ENCODE peak calls at places on chromosome 3, in six cellular contexts. One of them, this sample, is unnamed.

GRCh38 chr3:52246728-52247454 is 1.3 kb downstream of the PPM1M start:
- DNase-seq in breast epithelium: no peak
- DNase-seq in lower lobe of right lung: peak
- DNase-seq in astrocyte: no peak
- DNase-seq in IMR-90: no peak
- DNase-seq in brain microvascular endothelial cell: no peak
- DNase-seq in this sample: no peak

GRCh38 chr3:36444909-36445308 is 64.6 kb downstream of the STAC start:
- DNase-seq in breast epithelium: no peak
- DNase-seq in lower lobe of right lung: no peak
- DNase-seq in astrocyte: peak
- DNase-seq in IMR-90: no peak
- DNase-seq in brain microvascular endothelial cell: no peak
- DNase-seq in this sample: peak

GRCh38 chr3:74489393-74489792 is 125.1 kb downstream of the CNTN3 start:
- DNase-seq in breast epithelium: no peak
- DNase-seq in lower lobe of right lung: no peak
- DNase-seq in astrocyte: no peak
- DNase-seq in IMR-90: peak
- DNase-seq in brain microvascular endothelial cell: no peak
- DNase-seq in this sample: no peak

GRCh38 chr3:149390772-149391212 is 13.3 kb upstream of the TM4SF1 start:
- DNase-seq in breast epithelium: no peak
- DNase-seq in lower lobe of right lung: no peak
- DNase-seq in astrocyte: no peak
- DNase-seq in IMR-90: peak
- DNase-seq in brain microvascular endothelial cell: peak
- DNase-seq in this sample: peak

GRCh38 chr3:157819415-157819814 is 286.8 kb downstream of the SHOX2 start:
- DNase-seq in breast epithelium: no peak
- DNase-seq in lower lobe of right lung: no peak
- DNase-seq in astrocyte: no peak
- DNase-seq in IMR-90: no peak
- DNase-seq in brain microvascular endothelial cell: no peak
- DNase-seq in this sample: no peak

GRCh38 chr3:30154853-30155252 is 451.5 kb upstream of the TGFBR2 start:
- DNase-seq in breast epithelium: no peak
- DNase-seq in lower lobe of right lung: no peak
- DNase-seq in astrocyte: no peak
- DNase-seq in IMR-90: no peak
- DNase-seq in brain microvascular endothelial cell: no peak
- DNase-seq in this sample: no peak

GRCh38 chr3:197154-197855 is 742 bp downstream of the CHL1 start:
- DNase-seq in breast epithelium: peak
- DNase-seq in lower lobe of right lung: peak
- DNase-seq in astrocyte: no peak
- DNase-seq in IMR-90: no peak
- DNase-seq in brain microvascular endothelial cell: no peak
- DNase-seq in this sample: no peak

GRCh38 chr3:86969500-86970189 is 21.3 kb downstream of the VGLL3 start:
- DNase-seq in breast epithelium: no peak
- DNase-seq in lower lobe of right lung: no peak
- DNase-seq in astrocyte: no peak
- DNase-seq in IMR-90: peak
- DNase-seq in brain microvascular endothelial cell: peak
- DNase-seq in this sample: peak

GRCh38 chr3:179716811-179717210 is 64.0 kb downstream of the USP13 start:
- DNase-seq in breast epithelium: no peak
- DNase-seq in lower lobe of right lung: no peak
- DNase-seq in astrocyte: peak
- DNase-seq in IMR-90: peak
- DNase-seq in brain microvascular endothelial cell: peak
- DNase-seq in this sample: peak

GRCh38 chr3:184016820-184017671 is 638 bp downstream of the ABCC5 start:
- DNase-seq in breast epithelium: no peak
- DNase-seq in lower lobe of right lung: peak
- DNase-seq in astrocyte: no peak
- DNase-seq in IMR-90: peak
- DNase-seq in brain microvascular endothelial cell: no peak
- DNase-seq in this sample: peak

GRCh38 chr3:52063026-52063723 is 6.8 kb upstream of the DUSP7 start:
- DNase-seq in breast epithelium: no peak
- DNase-seq in lower lobe of right lung: no peak
- DNase-seq in astrocyte: no peak
- DNase-seq in IMR-90: no peak
- DNase-seq in brain microvascular endothelial cell: no peak
- DNase-seq in this sample: no peak

GRCh38 chr3:26624209-26624775 is 1.7 kb downstream of the LRRC3B start:
- DNase-seq in breast epithelium: no peak
- DNase-seq in lower lobe of right lung: no peak
- DNase-seq in astrocyte: no peak
- DNase-seq in IMR-90: no peak
- DNase-seq in brain microvascular endothelial cell: no peak
- DNase-seq in this sample: no peak

GRCh38 chr3:56133423-56133822 is 334.8 kb downstream of the ERC2 start:
- DNase-seq in breast epithelium: no peak
- DNase-seq in lower lobe of right lung: no peak
- DNase-seq in astrocyte: peak
- DNase-seq in IMR-90: peak
- DNase-seq in brain microvascular endothelial cell: peak
- DNase-seq in this sample: peak

GRCh38 chr3:55795296-55795695 is 308.2 kb upstream of the WNT5A start:
- DNase-seq in breast epithelium: no peak
- DNase-seq in lower lobe of right lung: no peak
- DNase-seq in astrocyte: no peak
- DNase-seq in IMR-90: no peak
- DNase-seq in brain microvascular endothelial cell: no peak
- DNase-seq in this sample: no peak

GRCh38 chr3:164222200-164222599 is 856.1 kb downstream of the SI start:
- DNase-seq in breast epithelium: no peak
- DNase-seq in lower lobe of right lung: no peak
- DNase-seq in astrocyte: no peak
- DNase-seq in IMR-90: no peak
- DNase-seq in brain microvascular endothelial cell: no peak
- DNase-seq in this sample: no peak

GRCh38 chr3:2851835-2852234 is 258.3 kb downstream of the IL5RA start:
- DNase-seq in breast epithelium: no peak
- DNase-seq in lower lobe of right lung: no peak
- DNase-seq in astrocyte: no peak
- DNase-seq in IMR-90: no peak
- DNase-seq in brain microvascular endothelial cell: no peak
- DNase-seq in this sample: no peak

GRCh38 chr3:189169728-189170127 is 2.0 kb upstream of the TPRG1 start:
- DNase-seq in breast epithelium: no peak
- DNase-seq in lower lobe of right lung: no peak
- DNase-seq in astrocyte: no peak
- DNase-seq in IMR-90: no peak
- DNase-seq in brain microvascular endothelial cell: no peak
- DNase-seq in this sample: no peak

GRCh38 chr3:71694358-71694999 is 30.7 kb downstream of the EIF4E3 start:
- DNase-seq in breast epithelium: no peak
- DNase-seq in lower lobe of right lung: no peak
- DNase-seq in astrocyte: peak
- DNase-seq in IMR-90: peak
- DNase-seq in brain microvascular endothelial cell: peak
- DNase-seq in this sample: peak

GRCh38 chr3:171809513-171810277 is 588 bp downstream of the PLD1 start:
- DNase-seq in breast epithelium: peak
- DNase-seq in lower lobe of right lung: peak
- DNase-seq in astrocyte: peak
- DNase-seq in IMR-90: peak
- DNase-seq in brain microvascular endothelial cell: peak
- DNase-seq in this sample: peak

GRCh38 chr3:112424394-112424793 is 74.9 kb downstream of the BTLA start:
- DNase-seq in breast epithelium: no peak
- DNase-seq in lower lobe of right lung: no peak
- DNase-seq in astrocyte: no peak
- DNase-seq in IMR-90: peak
- DNase-seq in brain microvascular endothelial cell: no peak
- DNase-seq in this sample: no peak

GRCh38 chr3:102177075-102177755 is 257.6 kb upstream of the ZPLD1 start:
- DNase-seq in breast epithelium: no peak
- DNase-seq in lower lobe of right lung: no peak
- DNase-seq in astrocyte: no peak
- DNase-seq in IMR-90: no peak
- DNase-seq in brain microvascular endothelial cell: no peak
- DNase-seq in this sample: no peak

GRCh38 chr3:69628956-69629355 is 110.3 kb upstream of the MITF start:
- DNase-seq in breast epithelium: no peak
- DNase-seq in lower lobe of right lung: no peak
- DNase-seq in astrocyte: no peak
- DNase-seq in IMR-90: no peak
- DNase-seq in brain microvascular endothelial cell: no peak
- DNase-seq in this sample: no peak

GRCh38 chr3:13040381-13041074 is 32.7 kb downstream of the IQSEC1 start:
- DNase-seq in breast epithelium: no peak
- DNase-seq in lower lobe of right lung: peak
- DNase-seq in astrocyte: no peak
- DNase-seq in IMR-90: no peak
- DNase-seq in brain microvascular endothelial cell: no peak
- DNase-seq in this sample: no peak

GRCh38 chr3:173399001-173399400 is 1.5 kb downstream of the NLGN1 start:
- DNase-seq in breast epithelium: no peak
- DNase-seq in lower lobe of right lung: no peak
- DNase-seq in astrocyte: no peak
- DNase-seq in IMR-90: no peak
- DNase-seq in brain microvascular endothelial cell: no peak
- DNase-seq in this sample: no peak

GRCh38 chr3:49602877-49603411 is 48.7 kb downstream of the BSN start:
- DNase-seq in breast epithelium: no peak
- DNase-seq in lower lobe of right lung: no peak
- DNase-seq in astrocyte: no peak
- DNase-seq in IMR-90: no peak
- DNase-seq in brain microvascular endothelial cell: no peak
- DNase-seq in this sample: no peak

GRCh38 chr3:53749428-53749827 is 96.8 kb downstream of the CHDH start:
- DNase-seq in breast epithelium: no peak
- DNase-seq in lower lobe of right lung: no peak
- DNase-seq in astrocyte: no peak
- DNase-seq in IMR-90: no peak
- DNase-seq in brain microvascular endothelial cell: no peak
- DNase-seq in this sample: no peak

GRCh38 chr3:126716057-126716456 is 12.0 kb downstream of the CHCHD6 start:
- DNase-seq in breast epithelium: no peak
- DNase-seq in lower lobe of right lung: peak
- DNase-seq in astrocyte: no peak
- DNase-seq in IMR-90: no peak
- DNase-seq in brain microvascular endothelial cell: no peak
- DNase-seq in this sample: no peak

GRCh38 chr3:25396251-25396650 is 31.8 kb upstream of the RARB start:
- DNase-seq in breast epithelium: no peak
- DNase-seq in lower lobe of right lung: no peak
- DNase-seq in astrocyte: no peak
- DNase-seq in IMR-90: no peak
- DNase-seq in brain microvascular endothelial cell: no peak
- DNase-seq in this sample: no peak
- H3K4me3 ChIP-seq in breast epithelium: no peak
- H3K4me3 ChIP-seq in lower lobe of right lung: no peak
- H3K4me3 ChIP-seq in astrocyte: no peak
- H3K4me3 ChIP-seq in IMR-90: no peak
- H3K4me3 ChIP-seq in brain microvascular endothelial cell: no peak
- H3K4me3 ChIP-seq in this sample: no peak

GRCh38 chr3:11613851-11614491 is 29.7 kb downstream of the VGLL4 start:
- DNase-seq in breast epithelium: no peak
- DNase-seq in lower lobe of right lung: peak
- DNase-seq in astrocyte: no peak
- DNase-seq in IMR-90: no peak
- DNase-seq in brain microvascular endothelial cell: no peak
- DNase-seq in this sample: peak
- TF ChIP-seq CTCF in breast epithelium: no peak
- TF ChIP-seq CTCF in lower lobe of right lung: no peak
- TF ChIP-seq CTCF in astrocyte: no peak
- TF ChIP-seq CTCF in IMR-90: no peak
- TF ChIP-seq CTCF in brain microvascular endothelial cell: no peak
- TF ChIP-seq CTCF in this sample: no peak

DNA sequence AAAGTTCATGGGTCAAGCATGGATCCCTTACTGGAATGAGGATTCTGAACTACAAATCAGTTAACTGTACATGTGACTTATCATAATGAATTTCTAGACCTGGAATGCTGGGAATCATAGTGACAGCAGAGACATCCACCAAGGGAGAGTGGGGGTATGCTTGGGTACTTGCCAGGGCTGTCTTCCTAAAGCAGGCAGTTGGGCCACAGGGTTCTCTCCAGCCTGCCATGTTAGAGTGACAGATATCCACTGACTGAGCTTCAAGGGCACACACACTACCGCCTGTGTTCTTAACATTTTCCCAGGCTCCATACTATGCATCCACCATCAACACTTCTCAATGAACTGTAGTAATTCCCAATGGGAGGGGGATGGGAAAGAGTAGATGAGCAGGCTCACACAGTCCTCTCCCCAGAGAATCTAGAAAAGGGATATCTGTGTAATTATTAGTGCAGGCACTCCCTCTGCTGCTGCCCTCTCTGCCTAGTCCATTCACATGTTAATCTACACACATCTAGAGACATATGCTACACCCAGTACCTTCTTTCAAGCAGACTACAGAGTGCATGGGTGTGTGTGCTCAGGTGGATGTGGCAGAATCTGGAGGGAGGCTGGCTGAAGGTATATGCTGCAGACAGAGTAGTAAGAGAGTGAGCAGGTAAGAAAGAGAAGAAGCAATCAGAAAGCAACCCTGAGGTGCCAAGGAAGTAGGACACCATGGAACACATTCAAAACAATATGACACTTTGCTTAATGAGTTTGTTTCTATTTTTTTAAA is 3.7 kb downstream of the FSTL1 start:
- DNase-seq in breast epithelium: no peak
- DNase-seq in lower lobe of right lung: no peak
- DNase-seq in astrocyte: no peak
- DNase-seq in IMR-90: no peak
- DNase-seq in brain microvascular endothelial cell: no peak
- DNase-seq in this sample: no peak
- H3K4me3 ChIP-seq in breast epithelium: peak
- H3K4me3 ChIP-seq in lower lobe of right lung: no peak
- H3K4me3 ChIP-seq in astrocyte: no peak
- H3K4me3 ChIP-seq in IMR-90: no peak
- H3K4me3 ChIP-seq in brain microvascular endothelial cell: no peak
- H3K4me3 ChIP-seq in this sample: peak

GRCh38 chr3:59726279-59726678 is 676.5 kb upstream of the CFAP20DC start:
- DNase-seq in breast epithelium: no peak
- DNase-seq in lower lobe of right lung: no peak
- DNase-seq in astrocyte: no peak
- DNase-seq in IMR-90: no peak
- DNase-seq in brain microvascular endothelial cell: no peak
- DNase-seq in this sample: no peak

GRCh38 chr3:59730608-59731007 is 680.8 kb upstream of the CFAP20DC start:
- DNase-seq in breast epithelium: no peak
- DNase-seq in lower lobe of right lung: no peak
- DNase-seq in astrocyte: no peak
- DNase-seq in IMR-90: no peak
- DNase-seq in brain microvascular endothelial cell: no peak
- DNase-seq in this sample: no peak

GRCh38 chr3:59731909-59732308 is 682.1 kb upstream of the CFAP20DC start:
- DNase-seq in breast epithelium: no peak
- DNase-seq in lower lobe of right lung: no peak
- DNase-seq in astrocyte: no peak
- DNase-seq in IMR-90: no peak
- DNase-seq in brain microvascular endothelial cell: no peak
- DNase-seq in this sample: no peak

GRCh38 chr3:59727902-59728301 is 678.1 kb upstream of the CFAP20DC start:
- DNase-seq in breast epithelium: no peak
- DNase-seq in lower lobe of right lung: no peak
- DNase-seq in astrocyte: no peak
- DNase-seq in IMR-90: no peak
- DNase-seq in brain microvascular endothelial cell: no peak
- DNase-seq in this sample: no peak

GRCh38 chr3:59728509-59728908 is 678.7 kb upstream of the CFAP20DC start:
- DNase-seq in breast epithelium: no peak
- DNase-seq in lower lobe of right lung: no peak
- DNase-seq in astrocyte: no peak
- DNase-seq in IMR-90: no peak
- DNase-seq in brain microvascular endothelial cell: no peak
- DNase-seq in this sample: peak
- TF ChIP-seq CTCF in breast epithelium: no peak
- TF ChIP-seq CTCF in lower lobe of right lung: no peak
- TF ChIP-seq CTCF in astrocyte: no peak
- TF ChIP-seq CTCF in IMR-90: no peak
- TF ChIP-seq CTCF in brain microvascular endothelial cell: no peak
- TF ChIP-seq CTCF in this sample: no peak